ENCODE peak calls at places on chromosomes 5 and 9, in four cellular contexts. One of them, this sample, is unnamed.

GRCh38 chr9:133199648-133200321 is 9.3 kb downstream of the OBP2B start:
- DNase-seq in neuronal stem cell: no peak
- DNase-seq in iPS DF 19.7: no peak
- DNase-seq in AG09309: no peak
- DNase-seq in this sample: no peak

GRCh38 chr9:126329476-126330275 is 3.0 kb downstream of the MVB12B start:
- DNase-seq in iPS DF 19.7: no peak
- DNase-seq in neuronal stem cell: no peak
- DNase-seq in AG09309: no peak
- DNase-seq in this sample: no peak

GRCh38 chr5:107593009-107593408 is 77.7 kb downstream of the EFNA5 start:
- DNase-seq in AG09309: no peak
- DNase-seq in iPS DF 19.7: no peak
- DNase-seq in neuronal stem cell: no peak
- DNase-seq in this sample: no peak

GRCh38 chr9:76985581-76985980 is 33.9 kb upstream of the FOXB2 start:
- DNase-seq in AG09309: no peak
- DNase-seq in neuronal stem cell: no peak
- DNase-seq in iPS DF 19.7: no peak
- DNase-seq in this sample: no peak

GRCh38 chr9:134961331-134962064 is 43.8 kb upstream of the FCN1 start:
- DNase-seq in AG09309: no peak
- DNase-seq in neuronal stem cell: no peak
- DNase-seq in iPS DF 19.7: no peak
- DNase-seq in this sample: no peak

GRCh38 chr9:134561427-134562145 is 80.0 kb upstream of the COL5A1 start:
- DNase-seq in neuronal stem cell: no peak
- DNase-seq in iPS DF 19.7: no peak
- DNase-seq in AG09309: no peak
- DNase-seq in this sample: no peak

GRCh38 chr9:138070815-138071214 is 193.2 kb downstream of the CACNA1B start:
- DNase-seq in AG09309: no peak
- DNase-seq in neuronal stem cell: no peak
- DNase-seq in iPS DF 19.7: no peak
- DNase-seq in this sample: no peak

GRCh38 chr9:81047280-81047679 is 642.1 kb downstream of the TLE1 start:
- DNase-seq in neuronal stem cell: no peak
- DNase-seq in iPS DF 19.7: no peak
- DNase-seq in AG09309: no peak
- DNase-seq in this sample: no peak

GRCh38 chr5:65047225-65047624 is 278.5 kb downstream of the CWC27 start:
- DNase-seq in neuronal stem cell: no peak
- DNase-seq in iPS DF 19.7: no peak
- DNase-seq in AG09309: no peak
- DNase-seq in this sample: no peak

GRCh38 chr5:27830551-27830950 is 792.2 kb upstream of the CDH9 start:
- DNase-seq in AG09309: no peak
- DNase-seq in iPS DF 19.7: no peak
- DNase-seq in neuronal stem cell: no peak
- DNase-seq in this sample: no peak